ENCODE peak calls at places on chromosomes 11 and 22, in nine cellular contexts. One of them, this sample, is unnamed.
A peak's percentile ranks its signal among the peaks of the same experiment; 100 is the strongest.

GRCh38 chr11:75505966-75506692 is 19.6 kb downstream of the GDPD5 start:
- DNase-seq in HL-60: no peak
- DNase-seq in HT-29: no peak
- DNase-seq in amniotic stem cell: no peak
- DNase-seq in aorta: no peak
- DNase-seq in stimulated activated CD4-positive, alpha-beta T cell treated with anti-CD3 and anti-CD28 coated beads, Interleukin-1b, Interleukin-23, amount 100 ng/mL, for 1 hour: no peak
- DNase-seq in H1: no peak
- DNase-seq in activated CD8-positive, alpha-beta memory T cell treated with anti-CD3 and anti-CD28 coated beads, Interleukin-2, amount 10 ng/mL, durations not matched to agents 7 days and 5 days: no peak
- DNase-seq in fibroblast of pulmonary artery: no peak
- DNase-seq in this sample: no peak

GRCh38 chr22:46079093-46079860 is 71.0 kb upstream of the PPARA start:
- DNase-seq in amniotic stem cell: no peak
- DNase-seq in stimulated activated CD4-positive, alpha-beta T cell treated with anti-CD3 and anti-CD28 coated beads, Interleukin-1b, Interleukin-23, amount 100 ng/mL, for 1 hour: no peak
- DNase-seq in HT-29: no peak
- DNase-seq in fibroblast of pulmonary artery: no peak
- DNase-seq in H1: no peak
- DNase-seq in HL-60: no peak
- DNase-seq in aorta: peak; percentile 73
- DNase-seq in activated CD8-positive, alpha-beta memory T cell treated with anti-CD3 and anti-CD28 coated beads, Interleukin-2, amount 10 ng/mL, durations not matched to agents 7 days and 5 days: no peak
- DNase-seq in this sample: no peak

GRCh38 chr11:2779981-2780849 is 80.4 kb upstream of the KCNQ1OT1 start:
- DNase-seq in stimulated activated CD4-positive, alpha-beta T cell treated with anti-CD3 and anti-CD28 coated beads, Interleukin-1b, Interleukin-23, amount 100 ng/mL, for 1 hour: no peak
- DNase-seq in aorta: peak; percentile 77
- DNase-seq in HT-29: no peak
- DNase-seq in activated CD8-positive, alpha-beta memory T cell treated with anti-CD3 and anti-CD28 coated beads, Interleukin-2, amount 10 ng/mL, durations not matched to agents 7 days and 5 days: peak; percentile 31
- DNase-seq in HL-60: no peak
- DNase-seq in H1: no peak
- DNase-seq in fibroblast of pulmonary artery: no peak
- DNase-seq in amniotic stem cell: no peak
- DNase-seq in this sample: peak; percentile 82

GRCh38 chr11:86151188-86152005 is 82.5 kb upstream of the PICALM start:
- DNase-seq in HT-29: no peak
- DNase-seq in HL-60: peak; percentile 37
- DNase-seq in aorta: peak; percentile 90
- DNase-seq in H1: no peak
- DNase-seq in stimulated activated CD4-positive, alpha-beta T cell treated with anti-CD3 and anti-CD28 coated beads, Interleukin-1b, Interleukin-23, amount 100 ng/mL, for 1 hour: no peak
- DNase-seq in activated CD8-positive, alpha-beta memory T cell treated with anti-CD3 and anti-CD28 coated beads, Interleukin-2, amount 10 ng/mL, durations not matched to agents 7 days and 5 days: no peak
- DNase-seq in fibroblast of pulmonary artery: no peak
- DNase-seq in amniotic stem cell: no peak
- DNase-seq in this sample: peak; percentile 89

GRCh38 chr22:23391022-23391421 is 189.1 kb downstream of the IGLL1 start:
- DNase-seq in stimulated activated CD4-positive, alpha-beta T cell treated with anti-CD3 and anti-CD28 coated beads, Interleukin-1b, Interleukin-23, amount 100 ng/mL, for 1 hour: no peak
- DNase-seq in fibroblast of pulmonary artery: no peak
- DNase-seq in H1: no peak
- DNase-seq in HT-29: no peak
- DNase-seq in aorta: peak; percentile 55
- DNase-seq in HL-60: no peak
- DNase-seq in activated CD8-positive, alpha-beta memory T cell treated with anti-CD3 and anti-CD28 coated beads, Interleukin-2, amount 10 ng/mL, durations not matched to agents 7 days and 5 days: no peak
- DNase-seq in amniotic stem cell: no peak
- DNase-seq in this sample: no peak

GRCh38 chr11:33383075-33383919 is 126.1 kb downstream of the HIPK3 start:
- DNase-seq in fibroblast of pulmonary artery: no peak
- DNase-seq in aorta: no peak
- DNase-seq in amniotic stem cell: no peak
- DNase-seq in H1: no peak
- DNase-seq in HL-60: no peak
- DNase-seq in HT-29: no peak
- DNase-seq in activated CD8-positive, alpha-beta memory T cell treated with anti-CD3 and anti-CD28 coated beads, Interleukin-2, amount 10 ng/mL, durations not matched to agents 7 days and 5 days: no peak
- DNase-seq in stimulated activated CD4-positive, alpha-beta T cell treated with anti-CD3 and anti-CD28 coated beads, Interleukin-1b, Interleukin-23, amount 100 ng/mL, for 1 hour: no peak
- DNase-seq in this sample: no peak

GRCh38 chr22:26485013-26485412 is 1.3 kb downstream of the SRRD start:
- DNase-seq in fibroblast of pulmonary artery: no peak
- DNase-seq in aorta: no peak
- DNase-seq in amniotic stem cell: no peak
- DNase-seq in activated CD8-positive, alpha-beta memory T cell treated with anti-CD3 and anti-CD28 coated beads, Interleukin-2, amount 10 ng/mL, durations not matched to agents 7 days and 5 days: no peak
- DNase-seq in H1: no peak
- DNase-seq in HL-60: no peak
- DNase-seq in stimulated activated CD4-positive, alpha-beta T cell treated with anti-CD3 and anti-CD28 coated beads, Interleukin-1b, Interleukin-23, amount 100 ng/mL, for 1 hour: no peak
- DNase-seq in HT-29: no peak
- DNase-seq in this sample: no peak

GRCh38 chr11:87290304-87290922 is 252.7 kb downstream of the TMEM135 start:
- DNase-seq in activated CD8-positive, alpha-beta memory T cell treated with anti-CD3 and anti-CD28 coated beads, Interleukin-2, amount 10 ng/mL, durations not matched to agents 7 days and 5 days: no peak
- DNase-seq in H1: no peak
- DNase-seq in fibroblast of pulmonary artery: peak; percentile 82
- DNase-seq in amniotic stem cell: peak; percentile 63
- DNase-seq in aorta: no peak
- DNase-seq in HT-29: peak; percentile 89
- DNase-seq in HL-60: no peak
- DNase-seq in stimulated activated CD4-positive, alpha-beta T cell treated with anti-CD3 and anti-CD28 coated beads, Interleukin-1b, Interleukin-23, amount 100 ng/mL, for 1 hour: no peak
- DNase-seq in this sample: no peak

GRCh38 chr22:22520667-22521602 is 865 bp upstream of the ZNF280A start:
- DNase-seq in HT-29: no peak
- DNase-seq in aorta: no peak
- DNase-seq in HL-60: no peak
- DNase-seq in fibroblast of pulmonary artery: peak; percentile 28
- DNase-seq in stimulated activated CD4-positive, alpha-beta T cell treated with anti-CD3 and anti-CD28 coated beads, Interleukin-1b, Interleukin-23, amount 100 ng/mL, for 1 hour: no peak
- DNase-seq in amniotic stem cell: no peak
- DNase-seq in activated CD8-positive, alpha-beta memory T cell treated with anti-CD3 and anti-CD28 coated beads, Interleukin-2, amount 10 ng/mL, durations not matched to agents 7 days and 5 days: no peak
- DNase-seq in H1: no peak
- DNase-seq in this sample: no peak

GRCh38 chr11:1655168-1656060 is 25.8 kb downstream of the KRTAP5-5 start:
- DNase-seq in H1: no peak
- DNase-seq in amniotic stem cell: no peak
- DNase-seq in HT-29: no peak
- DNase-seq in fibroblast of pulmonary artery: no peak
- DNase-seq in aorta: no peak
- DNase-seq in stimulated activated CD4-positive, alpha-beta T cell treated with anti-CD3 and anti-CD28 coated beads, Interleukin-1b, Interleukin-23, amount 100 ng/mL, for 1 hour: no peak
- DNase-seq in activated CD8-positive, alpha-beta memory T cell treated with anti-CD3 and anti-CD28 coated beads, Interleukin-2, amount 10 ng/mL, durations not matched to agents 7 days and 5 days: no peak
- DNase-seq in HL-60: no peak
- DNase-seq in this sample: no peak

GRCh38 chr11:45929486-45930030 is 7.1 kb downstream of the LARGE2 start:
- DNase-seq in amniotic stem cell: no peak
- DNase-seq in H1: no peak
- DNase-seq in HT-29: no peak
- DNase-seq in activated CD8-positive, alpha-beta memory T cell treated with anti-CD3 and anti-CD28 coated beads, Interleukin-2, amount 10 ng/mL, durations not matched to agents 7 days and 5 days: peak; percentile 44
- DNase-seq in stimulated activated CD4-positive, alpha-beta T cell treated with anti-CD3 and anti-CD28 coated beads, Interleukin-1b, Interleukin-23, amount 100 ng/mL, for 1 hour: no peak
- DNase-seq in aorta: peak; percentile 59
- DNase-seq in fibroblast of pulmonary artery: no peak
- DNase-seq in HL-60: no peak
- DNase-seq in this sample: no peak

GRCh38 chr11:47551086-47551485 is 1.8 kb downstream of the CELF1 start:
- DNase-seq in HT-29: peak; percentile 58
- DNase-seq in fibroblast of pulmonary artery: peak; percentile 44
- DNase-seq in aorta: no peak
- DNase-seq in amniotic stem cell: no peak
- DNase-seq in activated CD8-positive, alpha-beta memory T cell treated with anti-CD3 and anti-CD28 coated beads, Interleukin-2, amount 10 ng/mL, durations not matched to agents 7 days and 5 days: no peak
- DNase-seq in H1: no peak
- DNase-seq in stimulated activated CD4-positive, alpha-beta T cell treated with anti-CD3 and anti-CD28 coated beads, Interleukin-1b, Interleukin-23, amount 100 ng/mL, for 1 hour: no peak
- DNase-seq in HL-60: no peak
- DNase-seq in this sample: no peak

GRCh38 chr22:49400136-49400865 is 427.4 kb downstream of the BRD1 start:
- DNase-seq in amniotic stem cell: no peak
- DNase-seq in stimulated activated CD4-positive, alpha-beta T cell treated with anti-CD3 and anti-CD28 coated beads, Interleukin-1b, Interleukin-23, amount 100 ng/mL, for 1 hour: no peak
- DNase-seq in fibroblast of pulmonary artery: no peak
- DNase-seq in H1: no peak
- DNase-seq in activated CD8-positive, alpha-beta memory T cell treated with anti-CD3 and anti-CD28 coated beads, Interleukin-2, amount 10 ng/mL, durations not matched to agents 7 days and 5 days: no peak
- DNase-seq in HT-29: no peak
- DNase-seq in HL-60: no peak
- DNase-seq in aorta: peak; percentile 60
- DNase-seq in this sample: peak; percentile 81

GRCh38 chr11:128915148-128915519 is 24.0 kb downstream of the KCNJ5 start:
- DNase-seq in aorta: peak; percentile 22
- DNase-seq in amniotic stem cell: no peak
- DNase-seq in H1: no peak
- DNase-seq in stimulated activated CD4-positive, alpha-beta T cell treated with anti-CD3 and anti-CD28 coated beads, Interleukin-1b, Interleukin-23, amount 100 ng/mL, for 1 hour: no peak
- DNase-seq in activated CD8-positive, alpha-beta memory T cell treated with anti-CD3 and anti-CD28 coated beads, Interleukin-2, amount 10 ng/mL, durations not matched to agents 7 days and 5 days: no peak
- DNase-seq in fibroblast of pulmonary artery: no peak
- DNase-seq in HL-60: no peak
- DNase-seq in HT-29: no peak
- DNase-seq in this sample: no peak

GRCh38 chr11:46686886-46687810 is 13.3 kb downstream of the ARHGAP1 start:
- DNase-seq in aorta: no peak
- DNase-seq in activated CD8-positive, alpha-beta memory T cell treated with anti-CD3 and anti-CD28 coated beads, Interleukin-2, amount 10 ng/mL, durations not matched to agents 7 days and 5 days: no peak
- DNase-seq in HL-60: no peak
- DNase-seq in H1: no peak
- DNase-seq in amniotic stem cell: no peak
- DNase-seq in HT-29: no peak
- DNase-seq in stimulated activated CD4-positive, alpha-beta T cell treated with anti-CD3 and anti-CD28 coated beads, Interleukin-1b, Interleukin-23, amount 100 ng/mL, for 1 hour: no peak
- DNase-seq in fibroblast of pulmonary artery: peak; percentile 86
- DNase-seq in this sample: no peak

GRCh38 chr11:78350646-78351165 is 66.9 kb downstream of the GAB2 start:
- DNase-seq in aorta: no peak
- DNase-seq in stimulated activated CD4-positive, alpha-beta T cell treated with anti-CD3 and anti-CD28 coated beads, Interleukin-1b, Interleukin-23, amount 100 ng/mL, for 1 hour: no peak
- DNase-seq in activated CD8-positive, alpha-beta memory T cell treated with anti-CD3 and anti-CD28 coated beads, Interleukin-2, amount 10 ng/mL, durations not matched to agents 7 days and 5 days: no peak
- DNase-seq in HL-60: peak; percentile 40
- DNase-seq in amniotic stem cell: no peak
- DNase-seq in H1: no peak
- DNase-seq in fibroblast of pulmonary artery: peak; percentile 76
- DNase-seq in HT-29: no peak
- DNase-seq in this sample: no peak

GRCh38 chr11:75490221-75491181 is 35.2 kb downstream of the GDPD5 start:
- DNase-seq in fibroblast of pulmonary artery: peak; percentile 33
- DNase-seq in H1: peak; percentile 50
- DNase-seq in stimulated activated CD4-positive, alpha-beta T cell treated with anti-CD3 and anti-CD28 coated beads, Interleukin-1b, Interleukin-23, amount 100 ng/mL, for 1 hour: no peak
- DNase-seq in activated CD8-positive, alpha-beta memory T cell treated with anti-CD3 and anti-CD28 coated beads, Interleukin-2, amount 10 ng/mL, durations not matched to agents 7 days and 5 days: no peak
- DNase-seq in HL-60: no peak
- DNase-seq in aorta: no peak
- DNase-seq in amniotic stem cell: no peak
- DNase-seq in HT-29: no peak
- DNase-seq in this sample: no peak

GRCh38 chr11:56932572-56933235 is 56.0 kb upstream of the OR5AK2 start:
- DNase-seq in activated CD8-positive, alpha-beta memory T cell treated with anti-CD3 and anti-CD28 coated beads, Interleukin-2, amount 10 ng/mL, durations not matched to agents 7 days and 5 days: no peak
- DNase-seq in stimulated activated CD4-positive, alpha-beta T cell treated with anti-CD3 and anti-CD28 coated beads, Interleukin-1b, Interleukin-23, amount 100 ng/mL, for 1 hour: no peak
- DNase-seq in H1: no peak
- DNase-seq in fibroblast of pulmonary artery: peak; percentile 56
- DNase-seq in amniotic stem cell: no peak
- DNase-seq in HT-29: peak; percentile 24
- DNase-seq in HL-60: no peak
- DNase-seq in aorta: no peak
- DNase-seq in this sample: no peak

GRCh38 chr11:69080361-69080973 is 31.7 kb downstream of the TPCN2 start:
- DNase-seq in fibroblast of pulmonary artery: no peak
- DNase-seq in amniotic stem cell: no peak
- DNase-seq in stimulated activated CD4-positive, alpha-beta T cell treated with anti-CD3 and anti-CD28 coated beads, Interleukin-1b, Interleukin-23, amount 100 ng/mL, for 1 hour: no peak
- DNase-seq in HT-29: peak; percentile 94
- DNase-seq in H1: no peak
- DNase-seq in aorta: no peak
- DNase-seq in activated CD8-positive, alpha-beta memory T cell treated with anti-CD3 and anti-CD28 coated beads, Interleukin-2, amount 10 ng/mL, durations not matched to agents 7 days and 5 days: no peak
- DNase-seq in HL-60: no peak
- DNase-seq in this sample: peak; percentile 89

GRCh38 chr11:45021692-45022130 is 71.0 kb upstream of the TP53I11 start:
- DNase-seq in fibroblast of pulmonary artery: peak; percentile 64
- DNase-seq in amniotic stem cell: no peak
- DNase-seq in HL-60: no peak
- DNase-seq in HT-29: no peak
- DNase-seq in H1: no peak
- DNase-seq in activated CD8-positive, alpha-beta memory T cell treated with anti-CD3 and anti-CD28 coated beads, Interleukin-2, amount 10 ng/mL, durations not matched to agents 7 days and 5 days: no peak
- DNase-seq in aorta: peak; percentile 91
- DNase-seq in stimulated activated CD4-positive, alpha-beta T cell treated with anti-CD3 and anti-CD28 coated beads, Interleukin-1b, Interleukin-23, amount 100 ng/mL, for 1 hour: no peak
- DNase-seq in this sample: no peak

GRCh38 chr11:1560011-1560579 is 12.0 kb downstream of the DUSP8 start:
- DNase-seq in fibroblast of pulmonary artery: no peak
- DNase-seq in HL-60: no peak
- DNase-seq in amniotic stem cell: no peak
- DNase-seq in HT-29: no peak
- DNase-seq in H1: no peak
- DNase-seq in activated CD8-positive, alpha-beta memory T cell treated with anti-CD3 and anti-CD28 coated beads, Interleukin-2, amount 10 ng/mL, durations not matched to agents 7 days and 5 days: no peak
- DNase-seq in stimulated activated CD4-positive, alpha-beta T cell treated with anti-CD3 and anti-CD28 coated beads, Interleukin-1b, Interleukin-23, amount 100 ng/mL, for 1 hour: no peak
- DNase-seq in aorta: peak; percentile 77
- DNase-seq in this sample: no peak

GRCh38 chr11:11620251-11620965 is 1.4 kb downstream of the GALNT18 start:
- DNase-seq in HT-29: peak; percentile 21
- DNase-seq in amniotic stem cell: no peak
- DNase-seq in HL-60: no peak
- DNase-seq in aorta: peak; percentile 87
- DNase-seq in activated CD8-positive, alpha-beta memory T cell treated with anti-CD3 and anti-CD28 coated beads, Interleukin-2, amount 10 ng/mL, durations not matched to agents 7 days and 5 days: no peak
- DNase-seq in stimulated activated CD4-positive, alpha-beta T cell treated with anti-CD3 and anti-CD28 coated beads, Interleukin-1b, Interleukin-23, amount 100 ng/mL, for 1 hour: no peak
- DNase-seq in H1: no peak
- DNase-seq in fibroblast of pulmonary artery: no peak
- DNase-seq in this sample: no peak

GRCh38 chr11:132402056-132402684 is 1031.8 kb downstream of the NTM start:
- DNase-seq in amniotic stem cell: peak; percentile 21
- DNase-seq in H1: peak; percentile 46
- DNase-seq in HL-60: no peak
- DNase-seq in HT-29: peak; percentile 42
- DNase-seq in stimulated activated CD4-positive, alpha-beta T cell treated with anti-CD3 and anti-CD28 coated beads, Interleukin-1b, Interleukin-23, amount 100 ng/mL, for 1 hour: no peak
- DNase-seq in aorta: no peak
- DNase-seq in fibroblast of pulmonary artery: peak; percentile 40
- DNase-seq in activated CD8-positive, alpha-beta memory T cell treated with anti-CD3 and anti-CD28 coated beads, Interleukin-2, amount 10 ng/mL, durations not matched to agents 7 days and 5 days: peak; percentile 68
- DNase-seq in this sample: no peak

GRCh38 chr11:131064373-131064991 is 148.2 kb upstream of the SNX19 start:
- DNase-seq in HL-60: peak; percentile 4
- DNase-seq in amniotic stem cell: peak; percentile 13
- DNase-seq in HT-29: peak; percentile 83
- DNase-seq in stimulated activated CD4-positive, alpha-beta T cell treated with anti-CD3 and anti-CD28 coated beads, Interleukin-1b, Interleukin-23, amount 100 ng/mL, for 1 hour: no peak
- DNase-seq in activated CD8-positive, alpha-beta memory T cell treated with anti-CD3 and anti-CD28 coated beads, Interleukin-2, amount 10 ng/mL, durations not matched to agents 7 days and 5 days: no peak
- DNase-seq in aorta: peak; percentile 78
- DNase-seq in H1: peak; percentile 82
- DNase-seq in fibroblast of pulmonary artery: peak; percentile 64
- DNase-seq in this sample: no peak

GRCh38 chr22:43110444-43110926 is at the start of gene BIK:
- DNase-seq in amniotic stem cell: no peak
- DNase-seq in HT-29: no peak
- DNase-seq in fibroblast of pulmonary artery: peak; percentile 36
- DNase-seq in HL-60: peak; percentile 61
- DNase-seq in aorta: no peak
- DNase-seq in H1: no peak
- DNase-seq in stimulated activated CD4-positive, alpha-beta T cell treated with anti-CD3 and anti-CD28 coated beads, Interleukin-1b, Interleukin-23, amount 100 ng/mL, for 1 hour: peak; percentile 16
- DNase-seq in activated CD8-positive, alpha-beta memory T cell treated with anti-CD3 and anti-CD28 coated beads, Interleukin-2, amount 10 ng/mL, durations not matched to agents 7 days and 5 days: peak; percentile 67
- DNase-seq in this sample: no peak

GRCh38 chr11:113201055-113201818 is 113.1 kb upstream of the TTC12 start:
- DNase-seq in HT-29: no peak
- DNase-seq in H1: no peak
- DNase-seq in fibroblast of pulmonary artery: no peak
- DNase-seq in aorta: no peak
- DNase-seq in activated CD8-positive, alpha-beta memory T cell treated with anti-CD3 and anti-CD28 coated beads, Interleukin-2, amount 10 ng/mL, durations not matched to agents 7 days and 5 days: no peak
- DNase-seq in stimulated activated CD4-positive, alpha-beta T cell treated with anti-CD3 and anti-CD28 coated beads, Interleukin-1b, Interleukin-23, amount 100 ng/mL, for 1 hour: no peak
- DNase-seq in HL-60: no peak
- DNase-seq in amniotic stem cell: no peak
- DNase-seq in this sample: no peak

GRCh38 chr11:72190581-72191205 is 1.2 kb upstream of the FOLR1 start:
- DNase-seq in activated CD8-positive, alpha-beta memory T cell treated with anti-CD3 and anti-CD28 coated beads, Interleukin-2, amount 10 ng/mL, durations not matched to agents 7 days and 5 days: no peak
- DNase-seq in amniotic stem cell: no peak
- DNase-seq in HL-60: no peak
- DNase-seq in HT-29: no peak
- DNase-seq in fibroblast of pulmonary artery: no peak
- DNase-seq in aorta: no peak
- DNase-seq in H1: no peak
- DNase-seq in stimulated activated CD4-positive, alpha-beta T cell treated with anti-CD3 and anti-CD28 coated beads, Interleukin-1b, Interleukin-23, amount 100 ng/mL, for 1 hour: no peak
- DNase-seq in this sample: no peak